ENCODE peak calls at places on chromosomes 7 and 10, in seven cellular contexts. Q, L, N, U, X, S and C are unnamed samples.

GRCh38 chr7:105691029-105691691 is 109.9 kb upstream of the EFCAB10 start:
- DNase-seq in Q (no peak), L (no peak), X (peak), U (no peak), S (peak), N (peak), C (no peak)

GRCh38 chr7:132738254-132738653 is 162.0 kb upstream of the PLXNA4 start:
- DNase-seq in X (peak), S (no peak), U (no peak), Q (no peak), N (no peak), L (no peak), C (no peak)

GRCh38 chr7:8356071-8356470 is 77.3 kb upstream of the NXPH1 start:
- DNase-seq in L (no peak), Q (no peak), U (no peak), N (no peak), S (no peak), X (no peak), C (no peak)

GRCh38 chr10:43105793-43106158 is 28.9 kb downstream of the RET start:
- DNase-seq in L (no peak), N (no peak), Q (no peak), X (no peak), U (no peak), S (no peak), C (no peak)

GRCh38 chr7:123346771-123347170 is 147.0 kb upstream of the SLC13A1 start:
- DNase-seq in X (no peak), L (no peak), S (no peak), Q (peak), N (no peak), U (no peak), C (no peak)

GRCh38 chr7:2601065-2601464 is 30.7 kb upstream of the TTYH3 start:
- DNase-seq in N (no peak), L (no peak), Q (no peak), U (peak), S (no peak), X (no peak), C (no peak)

GRCh38 chr10:84205049-84205852 is 10.9 kb downstream of the CDHR1 start:
- DNase-seq in N (peak), Q (peak), S (peak), X (peak), L (no peak), U (peak), C (no peak)

GRCh38 chr7:2567663-2568238 is 9.0 kb downstream of the IQCE start:
- DNase-seq in S (no peak), U (no peak), L (peak), N (peak), Q (peak), X (peak), C (no peak)

GRCh38 chr10:28432210-28432676 is 100.7 kb upstream of the WAC start:
- DNase-seq in L (peak), Q (peak), N (peak), X (peak), S (no peak), U (peak), C (peak)

GRCh38 chr10:56606202-56606601 is 245.1 kb upstream of the ZWINT start:
- DNase-seq in U (no peak), L (no peak), S (no peak), X (no peak), Q (no peak), N (no peak), C (no peak)

GRCh38 chr7:27714831-27715444 is 25.0 kb upstream of the TAX1BP1 start:
- DNase-seq in X (no peak), U (no peak), L (no peak), N (peak), S (no peak), Q (no peak), C (no peak)

GRCh38 chr10:28716748-28717147 is 39.4 kb downstream of the BAMBI start:
- DNase-seq in S (no peak), U (no peak), Q (no peak), N (no peak), X (peak), L (no peak), C (no peak)

GRCh38 chr7:135448753-135449152 is 61.1 kb downstream of the CNOT4 start:
- DNase-seq in X (no peak), Q (no peak), S (no peak), L (no peak), U (no peak), N (no peak), C (no peak)

GRCh38 chr7:51011710-51012350 is 229.1 kb upstream of the GRB10 start:
- DNase-seq in U (no peak), X (no peak), N (no peak), L (no peak), S (no peak), Q (no peak), C (no peak)

GRCh38 chr7:2151235-2151634 is 81.5 kb downstream of the MAD1L1 start:
- DNase-seq in U (no peak), X (no peak), N (peak), S (no peak), Q (peak), L (no peak), C (no peak)

GRCh38 chr10:70722820-70723424 is 50.6 kb downstream of the ADAMTS14 start:
- DNase-seq in Q (no peak), N (no peak), S (no peak), X (peak), U (no peak), L (no peak), C (no peak)

GRCh38 chr10:44864042-44864436 is 47.1 kb upstream of the TMEM72 start:
- DNase-seq in S (no peak), N (peak), X (no peak), U (no peak), Q (no peak), L (peak), C (peak)

GRCh38 chr10:100775346-100775745 is 30.0 kb downstream of the PAX2 start:
- DNase-seq in Q (no peak), L (no peak), S (no peak), X (peak), N (no peak), U (no peak), C (no peak)

GRCh38 chr7:156460861-156461632 is 179.5 kb upstream of the RNF32 start:
- DNase-seq in X (no peak), S (no peak), U (peak), N (peak), Q (no peak), L (no peak), C (no peak)

GRCh38 chr7:82430518-82431465 is 12.8 kb downstream of the CACNA2D1 start:
- DNase-seq in U (no peak), L (no peak), X (peak), Q (no peak), N (no peak), S (no peak), C (no peak)

GRCh38 chr7:136953386-136953785 is 84.9 kb downstream of the CHRM2 start:
- DNase-seq in U (no peak), Q (no peak), S (no peak), X (peak), L (no peak), N (no peak), C (no peak)